ENCODE peak calls at places on chromosome 19, in ten cellular contexts. J, T, H, V, W, N, K, B, F and E are unnamed samples.

GRCh38 chr19:38210458-38210987 is 13.5 kb downstream of the DPF1 start:
- DNase-seq in J (no peak), T (peak; percentile 77), H (peak; percentile 68), V (no peak), W (no peak), N (no peak), K (peak; percentile 19), B (peak; percentile 91), F (no peak), E (no peak)

GRCh38 chr19:32219392-32219791 is 126.0 kb upstream of the ZNF507 start:
- DNase-seq in J (no peak), T (no peak), H (no peak), V (no peak), W (no peak), N (no peak), K (no peak), B (no peak), F (no peak), E (no peak)

GRCh38 chr19:43774103-43774939 is 6.5 kb downstream of the KCNN4 start:
- DNase-seq in J (no peak), T (peak; percentile 53), H (peak; percentile 53), V (peak; percentile 74), W (no peak), N (peak; percentile 53), K (no peak), B (peak; percentile 86), F (no peak), E (no peak)

GRCh38 chr19:23222998-23223652 is 27.1 kb downstream of the ZNF724 start:
- DNase-seq in J (no peak), T (no peak), H (no peak), V (no peak), W (no peak), N (no peak), K (no peak), B (no peak), F (no peak), E (no peak)

GRCh38 chr19:16197622-16198362 is at the start of gene AP1M1:
- DNase-seq in J (peak; percentile 99), T (peak; percentile 97), H (peak; percentile 97), V (peak; percentile 99), W (peak; percentile 99), N (peak; percentile 90), K (peak; percentile 95), B (peak; percentile 98), F (peak; percentile 89), E (peak; percentile 99)

GRCh38 chr19:33241530-33242101 is 16.0 kb upstream of the SLC7A10 start:
- DNase-seq in J (peak; percentile 67), T (no peak), H (no peak), V (no peak), W (no peak), N (no peak), K (no peak), B (peak; percentile 46), F (no peak), E (no peak)

GRCh38 chr19:35408284-35409171 is 37.7 kb downstream of the GPR42 start:
- DNase-seq in J (peak; percentile 41), T (no peak), H (no peak), V (no peak), W (no peak), N (no peak), K (no peak), B (no peak), F (no peak), E (no peak)

GRCh38 chr19:10919352-10920287 is 8.8 kb downstream of the YIPF2 start:
- DNase-seq in J (no peak), T (no peak), H (no peak), V (peak; percentile 43), W (no peak), N (no peak), K (no peak), B (no peak), F (no peak), E (no peak)

GRCh38 chr19:29532097-29532496 is 6.3 kb downstream of the VSTM2B start:
- DNase-seq in J (peak; percentile 25), T (no peak), H (no peak), V (no peak), W (no peak), N (no peak), K (no peak), B (no peak), F (no peak), E (no peak)

GRCh38 chr19:44525721-44526430 is 3.6 kb downstream of the CEACAM20 start:
- DNase-seq in J (no peak), T (no peak), H (no peak), V (no peak), W (no peak), N (no peak), K (no peak), B (no peak), F (no peak), E (no peak)

GRCh38 chr19:29118384-29118783 is 94.6 kb downstream of the UQCRFS1 start:
- DNase-seq in J (no peak), T (no peak), H (no peak), V (no peak), W (no peak), N (no peak), K (no peak), B (no peak), F (no peak), E (no peak)

GRCh38 chr19:35516310-35516709 is 2.9 kb upstream of the DMKN start:
- DNase-seq in J (no peak), T (no peak), H (no peak), V (no peak), W (no peak), N (no peak), K (no peak), B (no peak), F (no peak), E (no peak)

GRCh38 chr19:49814010-49814409 is 918 bp upstream of the FUZ start:
- DNase-seq in J (no peak), T (no peak), H (no peak), V (no peak), W (no peak), N (no peak), K (no peak), B (no peak), F (no peak), E (no peak)
- H3K4me3 ChIP-seq in J (peak overlapping the region; percentile 80), T (peak overlapping the region; percentile 88), H (no peak overlapping the region), V (no peak overlapping the region), W (peak overlapping the region; percentile 98), N (peak overlapping the region; percentile 86), K (peak overlapping the region; percentile 76), B (no peak overlapping the region), F (peak overlapping the region; percentile 83), E (peak overlapping the region; percentile 73)

GRCh38 chr19:12997967-12998940 is 3.0 kb downstream of the NFIX start:
- DNase-seq in J (no peak), T (no peak), H (peak; percentile 36), V (no peak), W (no peak), N (no peak), K (no peak), B (no peak), F (no peak), E (no peak)
- H3K27ac ChIP-seq in J (peak overlapping the region; percentile 83), T (peak overlapping the region; percentile 90), H (peak overlapping the region; percentile 92), V (no peak overlapping the region), W (no peak overlapping the region), N (no peak overlapping the region), K (peak overlapping the region; percentile 90), B (peak overlapping the region; percentile 24), F (peak overlapping the region; percentile 99), E (peak overlapping the region; percentile 98)

GRCh38 chr19:52492201-52492960 is 35.1 kb upstream of the ZNF808 start:
- DNase-seq in J (no peak), T (no peak), H (no peak), V (no peak), W (peak; percentile 14), N (no peak), K (no peak), B (peak; percentile 70), F (no peak), E (no peak)
- H3K9me3 ChIP-seq in J (no peaks in the 10 kb centered on the region), T (no peaks in the 10 kb centered on the region), H (peaks cover 3% of the 10 kb centered on the region), V (peaks cover 51% of the 10 kb centered on the region), W (peaks cover 2% of the 10 kb centered on the region), N (peaks cover 9% of the 10 kb centered on the region), K (no peaks in the 10 kb centered on the region), B (no peaks in the 10 kb centered on the region), F (peaks cover 40% of the 10 kb centered on the region), E (peaks cover 74% of the 10 kb centered on the region)

DNA sequence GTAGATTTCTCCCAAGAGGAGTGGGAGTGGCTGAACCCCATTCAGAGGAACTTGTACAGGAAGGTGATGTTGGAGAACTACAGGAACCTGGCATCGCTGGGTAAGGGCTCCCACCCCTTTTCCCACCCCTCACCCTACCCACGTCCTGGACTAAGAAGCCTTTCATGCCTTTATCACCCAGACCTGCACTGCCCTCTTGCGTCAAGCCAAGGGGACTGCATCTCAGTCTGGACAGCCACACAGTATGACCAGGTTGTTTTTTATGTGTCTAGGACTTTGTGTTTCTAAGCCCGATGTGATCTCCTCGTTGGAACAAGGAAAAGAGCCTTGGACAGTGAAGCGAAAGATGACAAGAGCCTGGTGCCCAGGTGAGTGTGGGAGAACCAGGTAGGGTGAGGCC is 8.8 kb downstream of the ZFP28 start:
- DNase-seq in J (no peak), T (no peak), H (no peak), V (no peak), W (no peak), N (no peak), K (no peak), B (no peak), F (no peak), E (no peak)
- H3K4me3 ChIP-seq in J (no peak overlapping the region), T (no peak overlapping the region), H (no peak overlapping the region), V (no peak overlapping the region), W (no peak overlapping the region), N (no peak overlapping the region), K (no peak overlapping the region), B (no peak overlapping the region), F (no peak overlapping the region), E (no peak overlapping the region)

GRCh38 chr19:17947815-17948473 is 15.1 kb downstream of the CCDC124 start:
- DNase-seq in J (peak; percentile 94), T (peak; percentile 90), H (peak; percentile 93), V (peak; percentile 87), W (peak; percentile 92), N (peak; percentile 59), K (peak; percentile 68), B (peak; percentile 99), F (peak; percentile 36), E (peak; percentile 45)
- H3K27ac ChIP-seq in J (peak overlapping the region; percentile 53), T (no peak overlapping the region), H (peak overlapping the region; percentile 21), V (no peak overlapping the region), W (peak overlapping the region; percentile 95), N (no peak overlapping the region), K (peak overlapping the region; percentile 81), B (no peak overlapping the region), F (no peak overlapping the region), E (peak overlapping the region; percentile 46)

DNA sequence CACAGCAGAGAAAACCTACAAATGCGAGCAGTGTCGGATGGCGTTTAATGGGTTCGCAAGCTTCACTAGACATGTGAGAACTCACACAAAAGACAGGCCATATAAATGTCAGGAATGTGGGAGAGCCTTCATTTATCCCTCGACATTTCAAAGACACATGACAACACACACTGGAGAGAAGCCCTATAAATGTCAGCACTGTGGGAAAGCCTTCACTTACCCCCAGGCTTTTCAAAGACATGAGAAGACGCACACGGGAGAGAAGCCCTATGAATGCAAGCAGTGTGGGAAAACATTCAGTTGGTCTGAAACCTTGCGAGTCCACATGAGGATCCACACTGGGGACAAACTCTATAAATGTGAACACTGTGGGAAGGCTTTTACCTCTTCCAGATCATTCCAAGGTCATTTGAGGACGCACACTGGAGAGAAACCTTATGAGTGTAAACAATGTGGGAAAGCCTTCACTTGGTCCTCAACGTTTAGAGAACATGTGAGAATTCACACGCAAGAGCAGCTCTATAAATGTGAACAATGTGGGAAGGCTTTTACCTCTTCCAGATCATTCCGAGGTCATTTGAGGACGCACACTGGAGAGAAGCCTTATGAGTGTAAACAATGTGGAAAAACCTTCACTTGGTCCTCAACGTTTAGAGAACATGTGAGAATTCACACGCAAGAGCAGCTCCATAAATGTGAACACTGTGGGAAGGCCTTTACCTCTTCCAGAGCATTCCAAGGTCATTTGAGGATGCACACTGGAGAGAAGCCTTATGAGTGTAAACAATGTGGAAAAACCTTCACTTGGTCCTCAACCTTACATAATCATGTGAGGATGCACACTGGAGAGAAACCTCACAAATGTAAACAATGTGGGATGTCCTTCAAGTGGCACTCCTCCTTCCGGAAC is 16.8 kb downstream of the ZNF57 start:
- DNase-seq in J (peak; percentile 19), T (no peak), H (no peak), V (no peak), W (no peak), N (no peak), K (no peak), B (no peak), F (no peak), E (peak; percentile 19)
- H3K9me3 ChIP-seq in J (no peaks in the 10 kb centered on the region), T (peaks cover 8% of the 10 kb centered on the region), H (no peaks in the 10 kb centered on the region), V (peaks cover 12% of the 10 kb centered on the region), W (peaks cover 34% of the 10 kb centered on the region), N (peaks cover 33% of the 10 kb centered on the region), K (no peaks in the 10 kb centered on the region), B (peaks cover 27% of the 10 kb centered on the region), F (no peaks in the 10 kb centered on the region), E (peaks cover 16% of the 10 kb centered on the region)